ENCODE peak calls at places on chromosomes 2 and 18, in eight cellular contexts. A is MM.1S, H is fibroblast of mammary gland, N is GM12865, W is foreskin fibroblast, Q is astrocyte of the cerebellum, G is neural progenitor cell, K is adrenal gland. E is an unnamed sample.

GRCh38 chr2:158464426-158465281 is 7.9 kb downstream of the PKP4 start:
- DNase-seq in A (peak), H (peak), N (peak), W (peak), Q (no peak), G (peak), K (no peak), E (no peak)

GRCh38 chr2:118763797-118764196 is 83.7 kb downstream of the EN1 start:
- DNase-seq in A (no peak), H (peak), N (no peak), W (peak), Q (no peak), G (peak), K (peak), E (no peak)

GRCh38 chr2:121321476-121321875 is 36.5 kb upstream of the TFCP2L1 start:
- DNase-seq in A (no peak), H (no peak), N (no peak), W (no peak), Q (no peak), G (no peak), K (no peak), E (no peak)

GRCh38 chr2:42353792-42354429 is 7.1 kb downstream of the COX7A2L start:
- DNase-seq in A (no peak), H (no peak), N (no peak), W (no peak), Q (no peak), G (no peak), K (no peak), E (no peak)

GRCh38 chr18:59963229-59963628 is 63.4 kb downstream of the PMAIP1 start:
- DNase-seq in A (no peak), H (no peak), N (no peak), W (no peak), Q (no peak), G (no peak), K (no peak), E (no peak)

GRCh38 chr2:111032721-111033532 is 87.8 kb upstream of the BCL2L11 start:
- DNase-seq in A (no peak), H (peak), N (peak), W (peak), Q (no peak), G (no peak), K (no peak), E (peak)

GRCh38 chr18:13605901-13606300 is 120.5 kb downstream of the FAM210A start:
- DNase-seq in A (no peak), H (no peak), N (no peak), W (no peak), Q (no peak), G (no peak), K (no peak), E (no peak)

GRCh38 chr2:149068996-149069888 is 30.7 kb downstream of the LYPD6B start:
- DNase-seq in A (no peak), H (peak), N (no peak), W (peak), Q (peak), G (no peak), K (no peak), E (peak)

GRCh38 chr2:207950063-207950760 is 75.1 kb downstream of the PLEKHM3 start:
- DNase-seq in A (no peak), H (no peak), N (no peak), W (no peak), Q (no peak), G (no peak), K (no peak), E (no peak)

GRCh38 chr2:109715302-109715937 is 78.7 kb upstream of the RGPD5 start:
- DNase-seq in A (no peak), H (peak), N (peak), W (no peak), Q (no peak), G (peak), K (peak), E (no peak)
- TF ChIP-seq CTCF in A (peak), H (peak), N (peak), W (peak), Q (peak), G (peak), K (peak), E (peak)

DNA sequence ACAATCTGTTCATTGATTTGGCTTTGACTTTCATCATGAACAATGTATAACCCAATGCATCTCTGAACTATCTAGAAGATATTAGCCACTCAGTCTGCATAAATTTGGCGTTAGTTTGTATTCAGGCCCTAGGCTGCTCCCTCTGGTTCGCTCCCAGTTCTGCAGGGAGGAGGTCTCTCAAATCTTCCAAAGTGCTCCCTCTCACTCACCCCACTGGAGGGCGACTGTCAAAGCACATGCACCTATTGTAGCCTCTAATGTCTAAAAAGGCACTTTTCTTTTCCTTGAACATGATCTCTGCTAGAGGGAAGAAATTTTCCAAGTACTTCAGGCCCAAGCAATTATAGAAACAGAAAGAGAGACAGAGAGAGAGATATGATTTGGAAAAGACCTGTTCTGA is 291.5 kb downstream of the TDRD15 start:
- DNase-seq in A (no peak), H (no peak), N (no peak), W (no peak), Q (no peak), G (peak), K (no peak), E (no peak)
- TF ChIP-seq CTCF in A (no peak), H (no peak), N (peak), W (no peak), Q (peak), G (peak), K (no peak), E (no peak)

DNA sequence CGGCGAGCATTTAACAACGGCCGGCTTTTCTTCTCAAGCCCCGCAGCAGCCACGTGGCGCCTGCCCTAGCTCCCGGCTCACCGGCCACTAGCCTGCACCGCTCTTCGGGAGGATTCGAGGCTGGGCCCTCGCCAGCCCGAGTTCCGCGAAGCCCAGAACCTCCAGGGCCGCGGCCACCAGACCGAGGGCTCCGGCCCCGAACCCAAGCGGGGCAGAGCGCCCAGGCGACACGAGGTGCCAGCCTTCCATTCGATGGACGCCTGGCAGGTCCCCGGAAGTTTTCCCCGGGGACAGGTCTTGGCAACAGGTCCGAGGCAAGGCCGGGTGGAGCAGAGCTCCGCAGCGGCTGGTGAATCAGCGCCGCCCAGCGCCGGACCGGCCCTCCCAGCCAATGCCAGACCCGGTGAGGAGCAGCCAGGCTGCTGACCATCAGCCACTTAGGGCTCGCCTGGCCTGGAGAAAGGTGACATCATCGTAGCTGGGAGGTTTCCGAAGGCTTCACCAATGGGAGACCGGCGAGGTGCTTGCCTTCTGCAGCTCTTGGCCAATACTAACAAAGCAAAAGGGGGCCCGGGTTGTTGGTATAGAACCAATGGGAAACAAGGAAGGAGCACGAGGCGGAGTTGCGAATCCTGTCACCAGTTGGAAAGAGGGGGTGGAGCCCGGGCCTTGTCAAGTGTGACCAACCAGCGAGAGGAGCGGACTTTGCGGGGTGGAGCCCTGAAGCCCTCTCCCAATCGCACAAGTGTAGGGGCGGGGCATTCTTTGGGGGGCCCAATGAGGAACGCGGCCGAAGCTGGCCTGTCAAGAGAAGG is 467 bp upstream of the MXD1 start:
- DNase-seq in A (peak), H (peak), N (peak), W (peak), Q (peak), G (peak), K (peak), E (peak)
- TF ChIP-seq CTCF in A (peak), H (no peak), N (peak), W (no peak), Q (no peak), G (peak), K (no peak), E (peak)

GRCh38 chr2:7379799-7380198 is 462.6 kb downstream of the RNF144A start:
- DNase-seq in A (no peak), H (no peak), N (peak), W (no peak), Q (no peak), G (no peak), K (no peak), E (no peak)
- TF ChIP-seq CTCF in A (no peak), H (no peak), N (peak), W (no peak), Q (peak), G (peak), K (no peak), E (peak)

DNA sequence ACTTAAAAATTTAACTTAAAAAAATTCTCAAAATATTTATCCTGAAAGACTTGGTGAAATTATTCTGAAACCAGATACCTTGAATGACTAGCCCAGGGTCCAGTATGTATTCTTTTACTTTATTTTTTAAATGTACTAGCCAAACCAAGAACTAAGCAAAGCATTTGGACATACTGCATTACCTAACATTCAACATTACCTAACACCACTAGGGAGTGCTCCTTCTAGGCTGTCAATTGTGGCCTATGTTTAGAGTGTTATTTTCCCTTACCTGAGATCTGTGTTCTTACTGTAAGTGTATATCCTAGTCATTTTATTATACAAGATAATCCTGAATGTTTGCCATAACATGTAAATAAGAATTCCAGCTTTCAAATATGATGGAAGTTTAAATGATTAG is 496.6 kb downstream of the PTPRM start:
- DNase-seq in A (no peak), H (no peak), N (no peak), W (no peak), Q (no peak), G (no peak), K (no peak), E (no peak)
- TF ChIP-seq CTCF in A (no peak), H (no peak), N (no peak), W (no peak), Q (no peak), G (peak), K (no peak), E (no peak)

GRCh38 chr18:477565-477964 is 22.9 kb downstream of the COLEC12 start:
- DNase-seq in A (peak), H (no peak), N (peak), W (no peak), Q (no peak), G (no peak), K (no peak), E (no peak)
- TF ChIP-seq CTCF in A (peak), H (peak), N (peak), W (no peak), Q (peak), G (peak), K (no peak), E (peak)

E was measured in kidney epithelial cell.